ENCODE peak calls at places on chromosomes 3 and 15, in four cellular contexts. One of them, this sample, is unnamed.

GRCh38 chr3:46923559-46924350 is 46.2 kb downstream of the PTH1R start:
- DNase-seq in coronary artery: peak
- DNase-seq in progenitor cell of endocrine pancreas: peak
- DNase-seq in B cell: peak
- DNase-seq in this sample: peak

GRCh38 chr3:96434616-96435015 is 379.8 kb upstream of the EPHA6 start:
- DNase-seq in progenitor cell of endocrine pancreas: no peak
- DNase-seq in B cell: no peak
- DNase-seq in coronary artery: no peak
- DNase-seq in this sample: no peak

GRCh38 chr3:16844771-16845170 is 40.0 kb upstream of the PLCL2 start:
- DNase-seq in B cell: no peak
- DNase-seq in progenitor cell of endocrine pancreas: no peak
- DNase-seq in coronary artery: no peak
- DNase-seq in this sample: no peak

GRCh38 chr15:63381301-63382192 is at the start of gene CA12:
- DNase-seq in coronary artery: no peak
- DNase-seq in B cell: no peak
- DNase-seq in progenitor cell of endocrine pancreas: peak
- DNase-seq in this sample: no peak

GRCh38 chr3:108292465-108292864 is 3.9 kb upstream of the HHLA2 start:
- DNase-seq in progenitor cell of endocrine pancreas: no peak
- DNase-seq in B cell: no peak
- DNase-seq in coronary artery: no peak
- DNase-seq in this sample: no peak

GRCh38 chr15:65226221-65226620 is 14.9 kb upstream of the CILP start:
- DNase-seq in B cell: no peak
- DNase-seq in coronary artery: no peak
- DNase-seq in progenitor cell of endocrine pancreas: no peak
- DNase-seq in this sample: no peak

GRCh38 chr15:84929795-84930371 is 45.4 kb downstream of the SLC28A1 start:
- DNase-seq in progenitor cell of endocrine pancreas: no peak
- DNase-seq in coronary artery: no peak
- DNase-seq in B cell: no peak
- DNase-seq in this sample: no peak

GRCh38 chr3:10557783-10558373 is 52.5 kb upstream of the ATP2B2 start:
- DNase-seq in B cell: no peak
- DNase-seq in progenitor cell of endocrine pancreas: no peak
- DNase-seq in coronary artery: peak
- DNase-seq in this sample: no peak

GRCh38 chr3:187811580-187812250 is 66.4 kb upstream of the BCL6 start:
- DNase-seq in progenitor cell of endocrine pancreas: no peak
- DNase-seq in B cell: no peak
- DNase-seq in coronary artery: no peak
- DNase-seq in this sample: no peak

GRCh38 chr15:61030451-61030850 is 198.7 kb downstream of the RORA start:
- DNase-seq in coronary artery: no peak
- DNase-seq in progenitor cell of endocrine pancreas: no peak
- DNase-seq in B cell: no peak
- DNase-seq in this sample: no peak

GRCh38 chr3:76138921-76139320 is 353.6 kb upstream of the ZNF717 start:
- DNase-seq in B cell: no peak
- DNase-seq in progenitor cell of endocrine pancreas: no peak
- DNase-seq in coronary artery: no peak
- DNase-seq in this sample: no peak

GRCh38 chr15:29570931-29571727 is 251.1 kb downstream of the TJP1 start:
- DNase-seq in B cell: no peak
- DNase-seq in coronary artery: no peak
- DNase-seq in progenitor cell of endocrine pancreas: peak
- DNase-seq in this sample: no peak

GRCh38 chr15:43510230-43511011 is 7.0 kb upstream of the MAP1A start:
- DNase-seq in coronary artery: peak
- DNase-seq in B cell: peak
- DNase-seq in progenitor cell of endocrine pancreas: peak
- DNase-seq in this sample: peak

GRCh38 chr3:24192469-24193056 is 247.5 kb downstream of the NR1D2 start:
- DNase-seq in coronary artery: no peak
- DNase-seq in B cell: no peak
- DNase-seq in progenitor cell of endocrine pancreas: no peak
- DNase-seq in this sample: no peak

GRCh38 chr15:31352911-31353811 is 26.5 kb downstream of the KLF13 start:
- DNase-seq in coronary artery: peak
- DNase-seq in progenitor cell of endocrine pancreas: no peak
- DNase-seq in B cell: peak
- DNase-seq in this sample: peak

GRCh38 chr15:42085236-42085605 is 9.1 kb downstream of the PLA2G4D start:
- DNase-seq in progenitor cell of endocrine pancreas: no peak
- DNase-seq in coronary artery: peak
- DNase-seq in B cell: no peak
- DNase-seq in this sample: no peak

GRCh38 chr3:147388395-147389264 is 17.7 kb downstream of the ZIC4 start:
- DNase-seq in progenitor cell of endocrine pancreas: no peak
- DNase-seq in coronary artery: peak
- DNase-seq in B cell: no peak
- DNase-seq in this sample: no peak

GRCh38 chr3:69716119-69716518 is 23.1 kb upstream of the MITF start:
- DNase-seq in progenitor cell of endocrine pancreas: no peak
- DNase-seq in B cell: no peak
- DNase-seq in coronary artery: no peak
- DNase-seq in this sample: no peak

GRCh38 chr3:64122476-64122875 is 99.2 kb upstream of the PSMD6 start:
- DNase-seq in coronary artery: no peak
- DNase-seq in progenitor cell of endocrine pancreas: no peak
- DNase-seq in B cell: no peak
- DNase-seq in this sample: no peak

GRCh38 chr3:42205800-42206514 is 60.0 kb downstream of the CCK start:
- DNase-seq in progenitor cell of endocrine pancreas: no peak
- DNase-seq in B cell: no peak
- DNase-seq in coronary artery: no peak
- DNase-seq in this sample: peak

GRCh38 chr3:31167666-31168065 is 273.2 kb upstream of the GADL1 start:
- DNase-seq in coronary artery: no peak
- DNase-seq in progenitor cell of endocrine pancreas: no peak
- DNase-seq in B cell: no peak
- DNase-seq in this sample: no peak

GRCh38 chr3:188834349-188834748 is 337.4 kb upstream of the TPRG1 start:
- DNase-seq in progenitor cell of endocrine pancreas: no peak
- DNase-seq in coronary artery: no peak
- DNase-seq in B cell: no peak
- DNase-seq in this sample: no peak

GRCh38 chr3:139552632-139553335 is 13.2 kb upstream of the RBP1 start:
- DNase-seq in progenitor cell of endocrine pancreas: no peak
- DNase-seq in coronary artery: no peak
- DNase-seq in B cell: no peak
- DNase-seq in this sample: no peak

GRCh38 chr3:32432711-32433530 is 41.3 kb downstream of the CMTM7 start:
- DNase-seq in B cell: peak
- DNase-seq in coronary artery: no peak
- DNase-seq in progenitor cell of endocrine pancreas: no peak
- DNase-seq in this sample: peak

GRCh38 chr15:23483821-23484299 is 36.8 kb upstream of the GOLGA6L2 start:
- DNase-seq in B cell: no peak
- DNase-seq in progenitor cell of endocrine pancreas: no peak
- DNase-seq in coronary artery: no peak
- DNase-seq in this sample: no peak

GRCh38 chr3:56806407-56806806 is 4.7 kb upstream of the ARHGEF3 start:
- DNase-seq in coronary artery: no peak
- DNase-seq in B cell: no peak
- DNase-seq in progenitor cell of endocrine pancreas: no peak
- DNase-seq in this sample: no peak

GRCh38 chr3:45113625-45114050 is 32.5 kb downstream of the CDCP1 start:
- DNase-seq in B cell: no peak
- DNase-seq in coronary artery: no peak
- DNase-seq in progenitor cell of endocrine pancreas: no peak
- DNase-seq in this sample: no peak

GRCh38 chr3:168989396-168989795 is 674.1 kb downstream of the MECOM start:
- DNase-seq in B cell: no peak
- DNase-seq in progenitor cell of endocrine pancreas: no peak
- DNase-seq in coronary artery: no peak
- DNase-seq in this sample: no peak

GRCh38 chr3:194640829-194641228 is 7.6 kb upstream of the TMEM44 start:
- DNase-seq in B cell: peak
- DNase-seq in coronary artery: no peak
- DNase-seq in progenitor cell of endocrine pancreas: no peak
- DNase-seq in this sample: no peak

GRCh38 chr15:51069983-51070382 is 24.7 kb downstream of the TNFAIP8L3 start:
- DNase-seq in progenitor cell of endocrine pancreas: no peak
- DNase-seq in coronary artery: no peak
- DNase-seq in B cell: no peak
- DNase-seq in this sample: no peak

GRCh38 chr3:56397798-56398197 is 70.5 kb downstream of the ERC2 start:
- DNase-seq in coronary artery: no peak
- DNase-seq in progenitor cell of endocrine pancreas: no peak
- DNase-seq in B cell: no peak
- DNase-seq in this sample: no peak

GRCh38 chr15:58985443-58985842 is 2.0 kb upstream of the RNF111 start:
- DNase-seq in progenitor cell of endocrine pancreas: no peak
- DNase-seq in coronary artery: no peak
- DNase-seq in B cell: no peak
- DNase-seq in this sample: no peak

GRCh38 chr15:67906382-67906781 is 66.5 kb upstream of the RNU6-1 start:
- DNase-seq in progenitor cell of endocrine pancreas: no peak
- DNase-seq in B cell: no peak
- DNase-seq in coronary artery: no peak
- DNase-seq in this sample: no peak
- TF ChIP-seq CTCF in progenitor cell of endocrine pancreas: no peak
- TF ChIP-seq CTCF in B cell: no peak
- TF ChIP-seq CTCF in coronary artery: no peak
- TF ChIP-seq CTCF in this sample: no peak

GRCh38 chr3:128173241-128173640 is 20.0 kb downstream of the EEFSEC start:
- DNase-seq in progenitor cell of endocrine pancreas: no peak
- DNase-seq in coronary artery: no peak
- DNase-seq in B cell: no peak
- DNase-seq in this sample: no peak

GRCh38 chr3:128175768-128176167 is 22.5 kb downstream of the EEFSEC start:
- DNase-seq in progenitor cell of endocrine pancreas: no peak
- DNase-seq in B cell: no peak
- DNase-seq in coronary artery: no peak
- DNase-seq in this sample: no peak

GRCh38 chr3:128174645-128175590 is 21.6 kb downstream of the EEFSEC start:
- DNase-seq in B cell: no peak
- DNase-seq in coronary artery: no peak
- DNase-seq in progenitor cell of endocrine pancreas: no peak
- DNase-seq in this sample: no peak

GRCh38 chr3:128176270-128176831 is 23.1 kb downstream of the EEFSEC start:
- DNase-seq in B cell: no peak
- DNase-seq in progenitor cell of endocrine pancreas: no peak
- DNase-seq in coronary artery: no peak
- DNase-seq in this sample: no peak

GRCh38 chr3:128173849-128174248 is 20.6 kb downstream of the EEFSEC start:
- DNase-seq in progenitor cell of endocrine pancreas: no peak
- DNase-seq in coronary artery: no peak
- DNase-seq in B cell: no peak
- DNase-seq in this sample: no peak
- TF ChIP-seq CTCF in progenitor cell of endocrine pancreas: no peak
- TF ChIP-seq CTCF in coronary artery: no peak
- TF ChIP-seq CTCF in B cell: no peak
- TF ChIP-seq CTCF in this sample: no peak

GRCh38 chr3:8760091-8760490 is 9.3 kb downstream of the OXTR start:
- DNase-seq in progenitor cell of endocrine pancreas: no peak
- DNase-seq in coronary artery: no peak
- DNase-seq in B cell: no peak
- DNase-seq in this sample: no peak
- TF ChIP-seq CTCF in progenitor cell of endocrine pancreas: no peak
- TF ChIP-seq CTCF in coronary artery: no peak
- TF ChIP-seq CTCF in B cell: no peak
- TF ChIP-seq CTCF in this sample: no peak

GRCh38 chr3:1272541-1273265 is 179.9 kb downstream of the CNTN6 start:
- DNase-seq in B cell: no peak
- DNase-seq in coronary artery: no peak
- DNase-seq in progenitor cell of endocrine pancreas: no peak
- DNase-seq in this sample: no peak

GRCh38 chr3:1269808-1270207 is 177.0 kb downstream of the CNTN6 start:
- DNase-seq in progenitor cell of endocrine pancreas: no peak
- DNase-seq in coronary artery: no peak
- DNase-seq in B cell: no peak
- DNase-seq in this sample: no peak

DNA sequence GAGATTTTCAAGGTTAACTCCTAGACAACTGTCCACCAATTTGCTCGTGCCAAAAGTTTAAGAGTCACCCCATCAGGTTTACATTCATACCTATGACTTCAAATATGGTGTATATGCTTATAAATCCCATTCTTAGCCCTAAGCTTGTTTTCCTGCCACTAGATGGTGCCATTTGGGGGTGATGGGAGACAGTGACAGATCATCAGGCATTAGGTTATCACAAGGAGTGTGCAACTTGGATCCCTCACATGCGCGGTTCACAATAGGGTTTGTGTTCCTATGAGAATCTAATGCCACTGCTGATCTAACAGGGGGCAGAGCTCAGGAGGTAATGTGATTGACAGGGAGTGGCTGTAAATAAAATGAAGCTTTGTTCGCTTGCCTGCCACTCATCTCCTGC is 182.7 kb downstream of the CNTN6 start:
- DNase-seq in B cell: peak
- DNase-seq in progenitor cell of endocrine pancreas: no peak
- DNase-seq in coronary artery: no peak
- DNase-seq in this sample: no peak
- TF ChIP-seq CTCF in B cell: peak
- TF ChIP-seq CTCF in progenitor cell of endocrine pancreas: peak
- TF ChIP-seq CTCF in coronary artery: no peak
- TF ChIP-seq CTCF in this sample: peak

GRCh38 chr15:95446854-95447253 is 883.6 kb upstream of the NR2F2 start:
- DNase-seq in progenitor cell of endocrine pancreas: no peak
- DNase-seq in B cell: no peak
- DNase-seq in coronary artery: no peak
- DNase-seq in this sample: no peak

GRCh38 chr15:95447486-95447885 is 883.0 kb upstream of the NR2F2 start:
- DNase-seq in progenitor cell of endocrine pancreas: no peak
- DNase-seq in B cell: no peak
- DNase-seq in coronary artery: no peak
- DNase-seq in this sample: no peak

GRCh38 chr15:95448531-95449210 is 881.8 kb upstream of the NR2F2 start:
- DNase-seq in progenitor cell of endocrine pancreas: no peak
- DNase-seq in coronary artery: no peak
- DNase-seq in B cell: no peak
- DNase-seq in this sample: no peak

GRCh38 chr15:95442107-95442719 is 888.3 kb upstream of the NR2F2 start:
- DNase-seq in coronary artery: no peak
- DNase-seq in B cell: no peak
- DNase-seq in progenitor cell of endocrine pancreas: no peak
- DNase-seq in this sample: no peak

DNA sequence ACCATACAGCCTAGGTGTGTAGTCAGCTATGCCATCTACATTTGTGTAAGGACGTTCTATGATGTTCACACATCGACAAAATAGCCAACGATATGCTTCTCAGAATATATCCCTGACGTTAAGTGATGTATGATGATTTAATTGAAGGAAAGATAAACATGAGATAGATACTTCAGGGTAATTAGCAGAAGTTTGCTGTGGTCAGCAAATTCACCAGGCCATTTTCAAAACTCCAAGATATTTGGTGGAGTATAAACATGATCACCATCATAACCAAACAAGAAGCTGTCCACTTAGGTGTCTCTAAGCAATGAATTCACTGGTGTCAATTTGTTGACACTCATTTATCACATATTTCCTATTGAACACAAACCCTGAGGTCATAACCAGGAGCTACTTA is 885.6 kb upstream of the NR2F2 start:
- DNase-seq in coronary artery: no peak
- DNase-seq in progenitor cell of endocrine pancreas: no peak
- DNase-seq in B cell: no peak
- DNase-seq in this sample: no peak
- TF ChIP-seq CTCF in coronary artery: no peak
- TF ChIP-seq CTCF in progenitor cell of endocrine pancreas: no peak
- TF ChIP-seq CTCF in B cell: no peak
- TF ChIP-seq CTCF in this sample: no peak

This sample was measured in GM10248.